ENCODE peak calls at places on chromosomes 13 and 19, in six cellular contexts. E, W, R, G, D and V are unnamed samples.

GRCh38 chr19:48351341-48351752 is 12.4 kb downstream of the TMEM143 start:
- DNase-seq in W (peak; percentile 59), D (peak; percentile 26), E (peak; percentile 78), R (peak; percentile 66), G (peak; percentile 81), V (peak; percentile 87)

GRCh38 chr13:28449826-28450773 is 44.8 kb downstream of the FLT1 start:
- DNase-seq in D (no peak), E (no peak), G (no peak), W (no peak), R (peak; percentile 31), V (no peak)

GRCh38 chr19:18002347-18002850 is 5.6 kb upstream of the ARRDC2 start:
- DNase-seq in R (no peak), W (no peak), G (no peak), D (no peak), E (no peak), V (no peak)

GRCh38 chr19:42352216-42352892 is 26.9 kb downstream of the MEGF8 start:
- DNase-seq in E (no peak), D (peak; percentile 8), W (peak; percentile 20), R (no peak), G (peak; percentile 14), V (no peak)

GRCh38 chr19:3530389-3530788 is 8.6 kb upstream of the TEKTIP1 start:
- DNase-seq in D (no peak), E (no peak), G (no peak), R (no peak), W (no peak), V (no peak)

GRCh38 chr13:24232474-24232873 is 72.0 kb downstream of the SPATA13 start:
- DNase-seq in R (no peak), D (no peak), E (no peak), W (no peak), G (no peak), V (no peak)

GRCh38 chr19:48629599-48630288 is 7.4 kb downstream of the DBP start:
- DNase-seq in W (peak; percentile 83), D (no peak), E (no peak), G (peak; percentile 95), R (no peak), V (peak; percentile 92)

GRCh38 chr13:40344270-40345148 is 321.9 kb downstream of the FOXO1 start:
- DNase-seq in R (no peak), E (no peak), W (no peak), G (no peak), D (no peak), V (no peak)

GRCh38 chr19:3057275-3057714 is 5.0 kb downstream of the TLE5 start:
- DNase-seq in G (no peak), R (no peak), W (no peak), E (no peak), D (no peak), V (peak; percentile 61)

GRCh38 chr13:41315466-41316047 is 4.5 kb downstream of the NAA16 start:
- DNase-seq in G (no peak), E (no peak), R (peak; percentile 28), W (no peak), D (peak; percentile 27), V (no peak)

GRCh38 chr19:20035935-20036334 is 3.4 kb downstream of the ZNF682 start:
- DNase-seq in G (no peak), W (no peak), R (no peak), D (no peak), E (no peak), V (no peak)

GRCh38 chr19:4064551-4065260 is 2.0 kb downstream of the ZBTB7A start:
- DNase-seq in W (no peak), D (no peak), G (peak; percentile 65), E (no peak), R (peak; percentile 64), V (peak; percentile 61)

GRCh38 chr13:98416408-98416807 is 160.5 kb downstream of the STK24 start:
- DNase-seq in R (no peak), D (no peak), G (no peak), E (no peak), W (no peak), V (peak; percentile 83)

GRCh38 chr13:40536443-40537113 is 129.9 kb downstream of the FOXO1 start:
- DNase-seq in G (no peak), R (no peak), E (no peak), W (no peak), D (no peak), V (peak; percentile 71)

GRCh38 chr13:99294198-99294597 is 13.0 kb downstream of the GPR183 start:
- DNase-seq in D (no peak), G (no peak), E (no peak), R (no peak), W (no peak), V (no peak)

GRCh38 chr19:33231511-33231910 is 5.9 kb upstream of the SLC7A10 start:
- DNase-seq in G (no peak), R (peak; percentile 17), W (no peak), D (peak; percentile 37), E (no peak), V (no peak)

GRCh38 chr13:110329798-110330461 is 22.8 kb downstream of the COL4A2 start:
- DNase-seq in E (no peak), R (peak; percentile 87), W (no peak), G (peak; percentile 39), D (peak; percentile 93), V (no peak)

GRCh38 chr19:3250675-3251074 is 26.2 kb downstream of the CELF5 start:
- DNase-seq in G (no peak), W (no peak), E (no peak), D (no peak), R (peak; percentile 28), V (peak; percentile 30)

GRCh38 chr19:42606660-42607351 is 12.1 kb upstream of the CEACAM8 start:
- DNase-seq in R (peak; percentile 22), W (peak; percentile 9), D (peak; percentile 27), G (peak; percentile 75), E (peak; percentile 47), V (peak; percentile 61)

GRCh38 chr13:71621152-71622124 is 245.6 kb downstream of the DACH1 start:
- DNase-seq in E (no peak), W (no peak), R (no peak), D (no peak), G (no peak), V (no peak)

GRCh38 chr19:30046522-30046921 is 104.5 kb downstream of the URI1 start:
- DNase-seq in R (no peak), W (no peak), E (no peak), G (peak; percentile 44), D (peak; percentile 1), V (no peak)

GRCh38 chr13:98586400-98587144 is 9.7 kb upstream of the STK24 start:
- DNase-seq in D (no peak), E (no peak), R (no peak), W (no peak), G (no peak), V (no peak)

GRCh38 chr13:79336971-79337370 is 69.1 kb downstream of the RBM26 start:
- DNase-seq in R (no peak), E (no peak), W (no peak), D (no peak), G (no peak), V (no peak)

GRCh38 chr19:16259385-16260159 is 61.9 kb downstream of the AP1M1 start:
- DNase-seq in E (peak; percentile 25), W (no peak), R (no peak), G (no peak), D (no peak), V (no peak)

GRCh38 chr13:39415403-39415802 is 187.6 kb downstream of the LHFPL6 start:
- DNase-seq in G (peak; percentile 54), D (peak; percentile 43), E (no peak), W (no peak), R (peak; percentile 30), V (peak; percentile 20)

DNA sequence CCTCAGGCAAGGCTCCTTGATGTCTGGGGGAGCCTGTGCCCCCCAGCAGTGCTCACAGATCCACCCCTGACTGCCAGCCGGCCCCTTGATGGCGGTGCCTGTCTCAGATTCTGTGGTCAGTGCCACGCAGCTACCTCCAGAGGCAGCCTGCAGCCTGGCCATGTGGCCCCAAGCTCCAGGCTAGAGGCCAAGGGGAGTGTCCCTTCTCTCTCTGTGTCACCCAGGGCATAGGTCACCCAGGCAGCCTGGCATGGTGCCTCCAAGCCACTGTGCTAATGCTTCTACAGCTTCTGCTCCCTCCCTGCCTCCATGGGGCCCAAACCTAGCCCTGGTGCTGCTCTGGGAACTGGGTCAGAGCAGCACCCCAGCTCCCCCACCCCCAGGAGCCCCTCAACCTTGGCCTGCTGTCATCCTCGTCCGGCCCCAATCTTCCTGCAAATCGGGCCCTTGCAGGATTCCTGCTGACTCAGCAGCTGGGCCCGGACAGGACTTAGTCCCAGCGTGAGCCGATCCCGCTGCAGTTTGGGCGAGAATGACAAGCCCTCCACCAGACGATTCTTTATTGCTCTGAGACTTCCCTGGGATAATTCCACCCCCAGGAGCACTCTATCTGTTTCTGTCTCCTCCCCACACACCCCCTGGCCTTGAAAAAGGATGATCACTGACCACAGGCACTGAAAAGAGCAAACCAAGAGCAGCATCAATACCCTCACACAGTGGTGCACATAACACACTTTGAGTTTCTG is 2.7 kb upstream of the ARL11 start:
- DNase-seq in R (no peak), D (peak; percentile 6), E (no peak), W (no peak), G (no peak), V (peak; percentile 83)
- H3K9ac ChIP-seq in R (peak overlapping the region; percentile 24), D (no peak overlapping the region), E (no peak overlapping the region), W (peak overlapping the region; percentile 30), G (no peak overlapping the region), V (no peak overlapping the region)

GRCh38 chr19:10587022-10587838 is at the start of gene AP1M2:
- DNase-seq in R (no peak), W (no peak), E (no peak), G (no peak), D (no peak), V (peak; percentile 75)

GRCh38 chr19:10580979-10581631 is 6.0 kb downstream of the AP1M2 start:
- DNase-seq in D (peak; percentile 90), G (peak; percentile 97), E (peak; percentile 95), R (peak; percentile 98), W (peak; percentile 89), V (peak; percentile 89)

GRCh38 chr19:10587839-10588150 is 683 bp upstream of the AP1M2 start:
- DNase-seq in D (no peak), E (no peak), W (no peak), R (no peak), G (no peak), V (no peak)

GRCh38 chr19:10583021-10583776 is 3.9 kb downstream of the AP1M2 start:
- DNase-seq in G (no peak), R (no peak), E (no peak), D (no peak), W (no peak), V (no peak)

DNA sequence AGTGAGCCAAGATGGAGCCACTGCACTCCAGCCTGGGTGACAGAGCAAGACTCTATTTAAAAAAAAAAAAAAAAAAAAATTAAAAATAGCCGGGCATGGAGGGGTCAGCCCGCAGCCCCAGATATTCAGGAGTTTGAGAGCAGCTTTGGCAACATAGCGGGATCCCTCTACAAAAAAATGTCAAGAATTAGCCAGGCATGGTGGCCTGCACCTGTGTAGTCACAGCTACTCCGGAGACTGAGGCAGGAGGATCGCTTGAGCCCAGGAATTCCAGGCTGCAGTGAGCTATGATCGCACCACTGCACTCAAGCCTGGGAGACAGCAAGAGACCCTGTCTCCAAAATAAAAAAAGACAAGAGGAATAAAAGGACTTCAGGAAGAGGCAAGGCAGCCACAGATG is 716 bp downstream of the AP1M2 start:
- DNase-seq in E (no peak), W (no peak), D (no peak), R (no peak), G (no peak), V (no peak)
- H3K9ac ChIP-seq in E (no peak overlapping the region), W (no peak overlapping the region), D (no peak overlapping the region), R (no peak overlapping the region), G (no peak overlapping the region), V (peak overlapping the region; percentile 76)

GRCh38 chr19:40423227-40423566 is 2.6 kb downstream of the SERTAD1 start:
- DNase-seq in E (no peak), W (no peak), G (no peak), D (no peak), R (no peak), V (no peak)
- H3K9ac ChIP-seq in E (no peak overlapping the region), W (peak overlapping the region; percentile 10), G (no peak overlapping the region), D (no peak overlapping the region), R (peak overlapping the region; percentile 98), V (peak overlapping the region; percentile 19)

GRCh38 chr19:28726533-28726932 is 486.4 kb downstream of the UQCRFS1 start:
- DNase-seq in R (no peak), D (no peak), E (no peak), G (no peak), W (no peak), V (no peak)
- H3K9ac ChIP-seq in R (no peak overlapping the region), D (no peak overlapping the region), E (no peak overlapping the region), G (no peak overlapping the region), W (no peak overlapping the region), V (no peak overlapping the region)